ENCODE peak calls at places on chromosome 16, in seven cellular contexts. R is adrenal gland, Q is IMR-90, C is heart left ventricle, B is esophagus squamous epithelium, T is endothelial cell of umbilical vein, O is vagina. U is an unnamed sample.

GRCh38 chr16:85331685-85332084 is 219.4 kb upstream of the CIBAR2 start:
- DNase-seq in R (no peak), Q (no peak), C (no peak), B (no peak), T (no peak), O (no peak), U (no peak)

GRCh38 chr16:68385371-68385770 is 62.9 kb downstream of the SMPD3 start:
- DNase-seq in R (no peak), Q (no peak), C (no peak), B (no peak), T (no peak), O (no peak), U (no peak)

GRCh38 chr16:10683160-10683559 is 11.6 kb downstream of the TEKT5 start:
- DNase-seq in R (no peak), Q (no peak), C (no peak), B (no peak), T (no peak), O (peak; percentile 49), U (no peak)

GRCh38 chr16:89410794-89411309 is 79.5 kb downstream of the ANKRD11 start:
- DNase-seq in R (peak; percentile 65), Q (peak; percentile 86), C (peak; percentile 73), B (no peak), T (peak; percentile 97), O (no peak), U (peak; percentile 50)

GRCh38 chr16:88790312-88791150 is 5.5 kb upstream of the PIEZO1 start:
- DNase-seq in R (no peak), Q (peak; percentile 24), C (no peak), B (no peak), T (no peak), O (no peak), U (no peak)

GRCh38 chr16:54842743-54843423 is 87.8 kb upstream of the IRX5 start:
- DNase-seq in R (no peak), Q (no peak), C (no peak), B (no peak), T (no peak), O (no peak), U (no peak)

GRCh38 chr16:88769617-88770458 is 15.2 kb downstream of the PIEZO1 start:
- DNase-seq in R (no peak), Q (no peak), C (no peak), B (no peak), T (peak; percentile 31), O (no peak), U (peak; percentile 84)

GRCh38 chr16:56795011-56795410 is 65.1 kb downstream of the NUP93 start:
- DNase-seq in R (no peak), Q (no peak), C (no peak), B (no peak), T (peak; percentile 30), O (no peak), U (no peak)

GRCh38 chr16:15777533-15778203 is 79.2 kb downstream of the MYH11 start:
- DNase-seq in R (no peak), Q (peak; percentile 61), C (no peak), B (no peak), T (peak; percentile 54), O (no peak), U (no peak)

GRCh38 chr16:72172105-72173034 is at the start of gene PMFBP1:
- DNase-seq in R (peak; percentile 67), Q (peak; percentile 59), C (no peak), B (peak; percentile 11), T (peak; percentile 62), O (no peak), U (peak; percentile 18)

GRCh38 chr16:57600048-57600835 is 28.2 kb upstream of the ADGRG1 start:
- DNase-seq in R (peak; percentile 70), Q (peak; percentile 32), C (peak; percentile 80), B (no peak), T (peak; percentile 45), O (peak; percentile 75), U (no peak)

GRCh38 chr16:85042126-85042525 is 14.5 kb downstream of the KIAA0513 start:
- DNase-seq in R (no peak), Q (no peak), C (no peak), B (no peak), T (no peak), O (no peak), U (no peak)

GRCh38 chr16:46911038-46911437 is 26.9 kb downstream of the GPT2 start:
- DNase-seq in R (no peak), Q (no peak), C (no peak), B (no peak), T (no peak), O (no peak), U (no peak)

GRCh38 chr16:72189865-72190371 is 18.0 kb upstream of the PMFBP1 start:
- DNase-seq in R (peak; percentile 65), Q (peak; percentile 51), C (no peak), B (no peak), T (peak; percentile 32), O (no peak), U (no peak)

GRCh38 chr16:54651440-54651839 is 279.2 kb upstream of the IRX5 start:
- DNase-seq in R (no peak), Q (no peak), C (no peak), B (no peak), T (no peak), O (no peak), U (no peak)

GRCh38 chr16:70703041-70703834 is 17.4 kb upstream of the MTSS2 start:
- DNase-seq in R (peak; percentile 95), Q (peak; percentile 94), C (no peak), B (no peak), T (no peak), O (no peak), U (no peak)

GRCh38 chr16:68426355-68426652 is 22.0 kb downstream of the SMPD3 start:
- DNase-seq in R (peak; percentile 62), Q (no peak), C (no peak), B (no peak), T (no peak), O (no peak), U (no peak)

GRCh38 chr16:57721356-57721755 is 14.2 kb upstream of the KATNB1 start:
- DNase-seq in R (no peak), Q (no peak), C (no peak), B (no peak), T (no peak), O (no peak), U (no peak)

GRCh38 chr16:9256196-9256595 is 164.8 kb downstream of the HAPSTR1 start:
- DNase-seq in R (no peak), Q (no peak), C (no peak), B (no peak), T (peak; percentile 3), O (no peak), U (no peak)

GRCh38 chr16:84284168-84284722 is 10.4 kb upstream of the WFDC1 start:
- DNase-seq in R (peak; percentile 59), Q (no peak), C (peak; percentile 81), B (no peak), T (no peak), O (no peak), U (no peak)

GRCh38 chr16:51049678-51050378 is 101.2 kb downstream of the SALL1 start:
- DNase-seq in R (no peak), Q (no peak), C (no peak), B (no peak), T (no peak), O (no peak), U (no peak)

GRCh38 chr16:87422106-87422505 is 30.0 kb downstream of the MAP1LC3B start:
- DNase-seq in R (no peak), Q (no peak), C (no peak), B (no peak), T (no peak), O (no peak), U (no peak)

GRCh38 chr16:58051821-58052603 is 26.5 kb downstream of the MMP15 start:
- DNase-seq in R (no peak), Q (no peak), C (no peak), B (no peak), T (no peak), O (no peak), U (no peak)

GRCh38 chr16:17171250-17172143 is 299.3 kb downstream of the XYLT1 start:
- DNase-seq in R (peak; percentile 30), Q (no peak), C (no peak), B (no peak), T (no peak), O (no peak), U (no peak)

DNA sequence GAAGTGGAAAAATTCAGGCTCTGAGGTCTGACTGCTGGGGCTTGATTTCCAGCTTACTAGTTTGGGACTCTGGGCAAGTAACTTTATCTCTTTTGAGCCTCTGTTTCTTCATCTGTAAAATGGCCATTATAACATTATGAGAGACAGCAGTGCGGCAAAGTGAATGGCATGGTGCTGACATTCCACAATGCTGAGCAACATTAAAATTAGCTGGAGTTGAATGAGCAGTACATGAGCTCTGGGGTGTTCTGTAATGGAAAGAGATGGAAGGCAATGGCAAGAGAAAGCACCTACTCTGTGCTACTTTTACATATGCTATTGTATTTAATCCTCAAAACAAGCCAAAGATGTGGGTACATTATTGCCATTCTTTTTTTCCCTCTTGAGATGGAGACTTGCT is 535.7 kb upstream of the CDH11 start:
- DNase-seq in R (no peak), Q (no peak), C (no peak), B (no peak), T (no peak), O (no peak), U (no peak)
- TF ChIP-seq POLR2A in R (no peak), Q (no peak), C (no peak), B (no peak), T (no peak), O (no peak), U (no peak)

DNA sequence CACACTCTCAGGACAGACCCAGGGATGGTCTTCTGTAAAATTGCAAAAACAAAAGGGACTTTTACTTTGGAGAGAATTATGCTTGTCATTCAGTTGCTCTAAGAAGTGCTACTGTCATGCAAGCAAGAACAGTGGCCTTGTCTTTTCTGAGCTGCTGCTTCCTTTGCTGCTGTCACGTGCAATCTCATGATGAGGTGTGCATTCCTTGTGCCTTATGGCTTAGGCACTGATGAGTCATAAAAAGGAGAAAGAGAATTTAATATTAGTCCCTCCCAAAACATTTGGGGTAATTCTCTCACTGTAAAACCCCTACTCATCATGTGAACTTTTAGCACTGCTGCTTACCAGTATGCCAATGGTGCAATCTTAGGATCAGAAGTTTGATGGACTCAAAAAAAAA is 2051.3 kb downstream of the TP53TG3F start:
- DNase-seq in R (no peak), Q (no peak), C (no peak), B (no peak), T (no peak), O (no peak), U (no peak)
- H3K9me3 ChIP-seq in R (no peaks in the 10 kb centered on the region), Q (peaks cover 17% of the 10 kb centered on the region), C (no peaks in the 10 kb centered on the region), B (no peaks in the 10 kb centered on the region), T (no peaks in the 10 kb centered on the region), O (no peaks in the 10 kb centered on the region), U (peaks cover 18% of the 10 kb centered on the region)

GRCh38 chr16:14301150-14302030 is 230.3 kb downstream of the MRTFB start:
- DNase-seq in R (peak; percentile 65), Q (no peak), C (peak; percentile 32), B (no peak), T (peak; percentile 12), O (no peak), U (no peak)
- TF ChIP-seq POLR2A in R (no peak), Q (no peak), C (no peak), B (no peak), T (no peak), O (no peak), U (no peak)

DNA sequence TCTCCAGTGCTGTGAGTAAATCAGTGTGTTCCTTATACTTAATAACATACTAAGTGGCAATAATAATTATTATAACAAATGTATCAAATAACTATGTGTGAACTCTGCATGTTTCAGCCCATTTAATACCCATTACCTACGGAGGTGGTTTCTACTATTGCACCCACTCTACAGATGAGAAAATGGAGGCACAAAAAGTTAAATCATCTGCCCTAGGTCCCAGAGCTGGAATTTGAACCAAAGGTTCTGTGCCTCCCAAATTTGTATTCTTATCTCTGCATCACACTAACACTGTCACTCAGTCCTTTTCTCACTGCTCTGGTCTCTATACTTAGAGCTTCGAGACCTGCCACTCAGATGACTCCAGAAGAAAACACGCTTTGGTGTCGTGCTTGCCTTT is 417.0 kb downstream of the MAF start:
- DNase-seq in R (no peak), Q (no peak), C (no peak), B (no peak), T (no peak), O (no peak), U (no peak)
- H3K9me3 ChIP-seq in R (no peaks in the 10 kb centered on the region), Q (peaks cover 29% of the 10 kb centered on the region), C (peaks cover 20% of the 10 kb centered on the region), B (no peaks in the 10 kb centered on the region), T (peaks cover 10% of the 10 kb centered on the region), O (no peaks in the 10 kb centered on the region), U (no peaks in the 10 kb centered on the region)

U was measured in breast epithelium.